ENCODE peak calls at places on chromosome 4, in nine cellular contexts. I, X, K, L, U, R, T, B and D are unnamed samples.
A peak's percentile ranks its signal among the peaks of the same experiment; 100 is the strongest.

GRCh38 chr4:30653291-30653690 is 66.9 kb upstream of the PCDH7 start:
- DNase-seq in K (no peak), X (no peak), T (no peak), I (no peak), L (no peak), B (no peak), R (no peak), U (no peak), D (no peak)

GRCh38 chr4:61590881-61591280 is 390.8 kb downstream of the ADGRL3 start:
- DNase-seq in X (no peak), L (no peak), B (no peak), I (no peak), T (no peak), R (no peak), U (no peak), K (no peak), D (no peak)

GRCh38 chr4:40721730-40722171 is 28.0 kb upstream of the NSUN7 start:
- DNase-seq in B (no peak), U (no peak), R (no peak), X (no peak), T (peak; percentile 58), I (no peak), K (no peak), L (no peak), D (peak; percentile 28)

GRCh38 chr4:147371661-147372060 is 109.2 kb upstream of the EDNRA start:
- DNase-seq in T (peak; percentile 75), R (no peak), K (no peak), B (no peak), I (no peak), L (no peak), U (no peak), X (no peak), D (no peak)

GRCh38 chr4:38804654-38805295 is at the start of gene TLR1:
- DNase-seq in X (no peak), I (no peak), K (no peak), T (peak; percentile 64), L (no peak), B (no peak), R (no peak), U (no peak), D (no peak)

GRCh38 chr4:139599076-139599475 is 43.1 kb upstream of the SETD7 start:
- DNase-seq in T (no peak), B (no peak), K (no peak), L (no peak), I (no peak), X (no peak), R (no peak), U (no peak), D (no peak)

GRCh38 chr4:145034727-145035211 is 63.2 kb downstream of the ANAPC10 start:
- DNase-seq in U (no peak), X (peak; percentile 59), K (no peak), L (no peak), B (peak; percentile 29), I (no peak), T (peak; percentile 85), R (no peak), D (no peak)

GRCh38 chr4:66575024-66575696 is 904.9 kb upstream of the EPHA5 start:
- DNase-seq in L (peak; percentile 66), X (no peak), B (peak; percentile 77), R (no peak), U (no peak), T (peak; percentile 62), K (peak; percentile 57), I (no peak), D (peak; percentile 78)

GRCh38 chr4:175346381-175346780 is 428.2 kb downstream of the ADAM29 start:
- DNase-seq in B (no peak), R (no peak), U (no peak), T (no peak), I (no peak), L (no peak), X (no peak), K (no peak), D (no peak)

GRCh38 chr4:177308125-177308524 is 1.5 kb upstream of the NEIL3 start:
- DNase-seq in T (peak; percentile 85), U (no peak), R (no peak), X (no peak), K (no peak), B (peak; percentile 23), I (no peak), L (no peak), D (no peak)

GRCh38 chr4:178577933-178578332 is 1135.7 kb upstream of the AGA start:
- DNase-seq in T (no peak), X (peak; percentile 18), K (no peak), R (no peak), B (no peak), L (no peak), U (no peak), I (no peak), D (no peak)

GRCh38 chr4:79576480-79576803 is 168.4 kb upstream of the GK2 start:
- DNase-seq in T (peak; percentile 18), R (no peak), U (no peak), I (peak; percentile 9), K (no peak), X (peak; percentile 66), L (no peak), B (no peak), D (peak; percentile 14)

GRCh38 chr4:53659112-53659511 is 67.8 kb upstream of the LNX1 start:
- DNase-seq in L (no peak), K (no peak), R (no peak), T (no peak), I (no peak), U (no peak), B (no peak), X (no peak), D (no peak)

GRCh38 chr4:41156574-41156973 is 57.8 kb downstream of the APBB2 start:
- DNase-seq in K (no peak), I (no peak), U (no peak), L (no peak), R (no peak), B (no peak), T (peak; percentile 74), X (no peak), D (no peak)

GRCh38 chr4:142595222-142595871 is 250.8 kb downstream of the INPP4B start:
- DNase-seq in X (no peak), R (no peak), U (no peak), K (no peak), L (no peak), I (no peak), T (no peak), B (no peak), D (no peak)

GRCh38 chr4:145307763-145308430 is 127.5 kb upstream of the OTUD4 start:
- DNase-seq in T (no peak), L (no peak), U (no peak), X (no peak), I (no peak), R (no peak), K (no peak), B (no peak), D (no peak)

GRCh38 chr4:38330321-38330720 is 333.7 kb upstream of the KLF3 start:
- DNase-seq in B (no peak), L (no peak), X (no peak), K (no peak), I (no peak), U (no peak), T (no peak), R (no peak), D (no peak)

GRCh38 chr4:17511041-17511949 is 595 bp downstream of the QDPR start:
- DNase-seq in K (peak; percentile 70), T (peak; percentile 33), L (peak; percentile 28), I (peak; percentile 31), B (peak; percentile 31), X (peak; percentile 41), U (peak; percentile 66), R (peak; percentile 64), D (peak; percentile 24)

GRCh38 chr4:59676389-59676788 is 1523.7 kb upstream of the ADGRL3 start:
- DNase-seq in R (no peak), K (no peak), T (no peak), X (no peak), I (no peak), U (no peak), B (no peak), L (no peak), D (no peak)

GRCh38 chr4:7431696-7432530 is 2.8 kb downstream of the PSAPL1 start:
- DNase-seq in L (no peak), I (no peak), U (no peak), R (peak; percentile 68), X (no peak), T (no peak), B (no peak), K (peak; percentile 44), D (peak; percentile 13)

GRCh38 chr4:3035249-3035648 is 39.1 kb downstream of the HTT-AS start:
- DNase-seq in B (no peak), L (no peak), I (no peak), K (no peak), R (no peak), U (no peak), T (no peak), X (no peak), D (no peak)

GRCh38 chr4:156889616-156890594 is 81.7 kb downstream of the PDGFC start:
- DNase-seq in B (peak; percentile 32), X (no peak), I (no peak), L (no peak), U (peak; percentile 30), R (no peak), K (no peak), T (peak; percentile 83), D (peak; percentile 26)

GRCh38 chr4:57193996-57194675 is 84.0 kb upstream of the IGFBP7 start:
- DNase-seq in R (no peak), B (no peak), T (no peak), K (no peak), I (no peak), L (no peak), X (no peak), U (no peak), D (no peak)
- TF ChIP-seq CTCF in R (no peak), B (no peak), T (no peak), K (no peak), I (no peak), L (no peak), X (no peak), U (no peak), D (no peak)

GRCh38 chr4:111475001-111475400 is 670.3 kb upstream of the FAM241A start:
- DNase-seq in B (no peak), K (no peak), R (no peak), U (no peak), L (no peak), X (peak; percentile 42), I (peak; percentile 20), T (peak; percentile 39), D (peak; percentile 43)
- TF ChIP-seq CTCF in B (no peak), K (no peak), R (no peak), U (peak; percentile 47), L (peak; percentile 11), X (peak; percentile 66), I (peak; percentile 59), T (peak; percentile 38), D (no peak)

GRCh38 chr4:137980641-137981040 is 261.5 kb downstream of the SLC7A11 start:
- DNase-seq in L (no peak), R (no peak), X (no peak), I (no peak), U (no peak), B (no peak), T (no peak), K (no peak), D (no peak)

GRCh38 chr4:137981277-137981676 is 260.9 kb downstream of the SLC7A11 start:
- DNase-seq in R (no peak), K (no peak), T (peak; percentile 59), X (no peak), B (no peak), U (no peak), L (no peak), I (no peak), D (no peak)
- TF ChIP-seq CTCF in R (no peak), K (no peak), T (peak; percentile 38), X (no peak), B (no peak), U (no peak), L (no peak), I (no peak), D (no peak)

GRCh38 chr4:73593631-73594241 is 26.5 kb downstream of the RASSF6 start:
- DNase-seq in B (no peak), U (no peak), K (no peak), R (no peak), I (peak; percentile 15), X (no peak), T (peak; percentile 49), L (no peak), D (no peak)
- TF ChIP-seq CTCF in B (peak; percentile 32), U (peak; percentile 52), K (peak; percentile 26), R (peak; percentile 20), I (peak; percentile 73), X (peak; percentile 8), T (peak; percentile 62), L (peak; percentile 78), D (no peak)